ENCODE peak calls at places on chromosomes 13 and 19, in nine cellular contexts. Z is heart right ventricle; T is colonic mucosa; P is tibial artery; J is lung; O is esophagus squamous epithelium; X is CD4-positive, CD25-positive, alpha-beta regulatory T cell; N is vagina; M is RWPE1. E is an unnamed sample.

GRCh38 chr19:940591-941291 is 14.9 kb downstream of the ARID3A start:
- DNase-seq in Z (peak), T (peak), P (peak), J (peak), O (no peak), X (peak), N (no peak), M (no peak), E (no peak)

GRCh38 chr19:18049390-18049789 is 37.3 kb downstream of the IL12RB1 start:
- DNase-seq in Z (peak), T (peak), P (peak), J (peak), O (no peak), X (no peak), N (no peak), M (no peak), E (peak)

GRCh38 chr13:35552172-35552844 is 75.8 kb upstream of the MAB21L1 start:
- DNase-seq in Z (no peak), T (no peak), P (no peak), J (no peak), O (no peak), X (no peak), N (no peak), M (peak), E (no peak)

GRCh38 chr19:35722897-35723296 is 5.1 kb downstream of the KMT2B start:
- DNase-seq in Z (no peak), T (no peak), P (no peak), J (no peak), O (no peak), X (no peak), N (no peak), M (no peak), E (no peak)

GRCh38 chr19:29211562-29212416 is 1.2 kb downstream of the UQCRFS1 start:
- DNase-seq in Z (no peak), T (no peak), P (no peak), J (peak), O (no peak), X (no peak), N (no peak), M (peak), E (peak)

GRCh38 chr13:61777902-61778301 is 362.3 kb upstream of the PCDH20 start:
- DNase-seq in Z (no peak), T (no peak), P (no peak), J (no peak), O (no peak), X (no peak), N (no peak), M (no peak), E (no peak)

GRCh38 chr19:35907377-35907745 is 734 bp downstream of the TYROBP start:
- DNase-seq in Z (no peak), T (no peak), P (no peak), J (no peak), O (no peak), X (no peak), N (no peak), M (no peak), E (no peak)

GRCh38 chr19:49361438-49362047 is 673 bp downstream of the TEAD2 start:
- DNase-seq in Z (peak), T (peak), P (peak), J (peak), O (no peak), X (no peak), N (no peak), M (peak), E (peak)

GRCh38 chr13:112245959-112246358 is 130.2 kb upstream of the SPACA7 start:
- DNase-seq in Z (no peak), T (no peak), P (no peak), J (peak), O (no peak), X (no peak), N (peak), M (no peak), E (no peak)

GRCh38 chr13:102141625-102142472 is 260.0 kb downstream of the FGF14 start:
- DNase-seq in Z (no peak), T (no peak), P (no peak), J (no peak), O (no peak), X (no peak), N (no peak), M (peak), E (no peak)

GRCh38 chr13:108213946-108214345 is 1.4 kb downstream of the LIG4 start:
- DNase-seq in Z (no peak), T (no peak), P (no peak), J (no peak), O (no peak), X (no peak), N (no peak), M (peak), E (no peak)

GRCh38 chr13:106498571-106498970 is 36.9 kb downstream of the EFNB2 start:
- DNase-seq in Z (no peak), T (no peak), P (no peak), J (no peak), O (no peak), X (no peak), N (no peak), M (no peak), E (no peak)

GRCh38 chr13:106499113-106499512 is 36.3 kb downstream of the EFNB2 start:
- DNase-seq in Z (no peak), T (no peak), P (no peak), J (no peak), O (no peak), X (no peak), N (no peak), M (no peak), E (no peak)

GRCh38 chr13:106497079-106497478 is 38.4 kb downstream of the EFNB2 start:
- DNase-seq in Z (no peak), T (no peak), P (no peak), J (no peak), O (no peak), X (no peak), N (no peak), M (no peak), E (no peak)

GRCh38 chr13:106499905-106500304 is 35.6 kb downstream of the EFNB2 start:
- DNase-seq in Z (no peak), T (no peak), P (no peak), J (no peak), O (no peak), X (no peak), N (no peak), M (no peak), E (peak)

DNA sequence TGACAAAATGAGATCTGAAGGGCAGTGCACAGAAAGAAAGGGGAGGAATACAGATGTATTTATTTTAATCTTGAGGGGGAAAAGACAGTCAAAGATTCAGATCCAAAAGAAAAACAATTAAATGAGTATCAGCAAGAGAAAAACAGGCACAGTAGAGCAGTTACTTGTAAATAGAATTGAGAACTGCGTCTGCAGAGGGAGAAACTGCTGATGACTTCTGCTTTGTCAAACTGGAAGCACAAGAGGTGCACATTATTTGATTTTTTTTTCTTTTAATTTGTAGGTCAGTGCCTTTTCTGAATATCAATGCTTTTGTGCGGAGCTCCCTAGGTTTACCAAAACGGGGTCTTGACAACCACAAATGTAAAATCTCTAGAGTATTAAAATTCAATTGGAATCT is 37.3 kb downstream of the EFNB2 start:
- DNase-seq in Z (no peak), T (no peak), P (no peak), J (no peak), O (no peak), X (no peak), N (no peak), M (no peak), E (no peak)
- H3K27ac ChIP-seq in Z (no peak), T (no peak), P (no peak), J (no peak), O (no peak), X (no peak), N (no peak), M (no peak), E (no peak)

GRCh38 chr19:4817467-4818277 is 13.8 kb downstream of the TICAM1 start:
- DNase-seq in Z (no peak), T (no peak), P (no peak), J (no peak), O (no peak), X (no peak), N (no peak), M (no peak), E (no peak)

GRCh38 chr19:4811328-4812131 is 20.0 kb downstream of the TICAM1 start:
- DNase-seq in Z (peak), T (peak), P (peak), J (peak), O (no peak), X (peak), N (no peak), M (peak), E (peak)

GRCh38 chr19:4816388-4817165 is 14.9 kb downstream of the TICAM1 start:
- DNase-seq in Z (no peak), T (no peak), P (no peak), J (no peak), O (no peak), X (no peak), N (no peak), M (no peak), E (no peak)

GRCh38 chr19:4814625-4815425 is 16.7 kb downstream of the TICAM1 start:
- DNase-seq in Z (no peak), T (no peak), P (no peak), J (no peak), O (no peak), X (no peak), N (no peak), M (no peak), E (no peak)

DNA sequence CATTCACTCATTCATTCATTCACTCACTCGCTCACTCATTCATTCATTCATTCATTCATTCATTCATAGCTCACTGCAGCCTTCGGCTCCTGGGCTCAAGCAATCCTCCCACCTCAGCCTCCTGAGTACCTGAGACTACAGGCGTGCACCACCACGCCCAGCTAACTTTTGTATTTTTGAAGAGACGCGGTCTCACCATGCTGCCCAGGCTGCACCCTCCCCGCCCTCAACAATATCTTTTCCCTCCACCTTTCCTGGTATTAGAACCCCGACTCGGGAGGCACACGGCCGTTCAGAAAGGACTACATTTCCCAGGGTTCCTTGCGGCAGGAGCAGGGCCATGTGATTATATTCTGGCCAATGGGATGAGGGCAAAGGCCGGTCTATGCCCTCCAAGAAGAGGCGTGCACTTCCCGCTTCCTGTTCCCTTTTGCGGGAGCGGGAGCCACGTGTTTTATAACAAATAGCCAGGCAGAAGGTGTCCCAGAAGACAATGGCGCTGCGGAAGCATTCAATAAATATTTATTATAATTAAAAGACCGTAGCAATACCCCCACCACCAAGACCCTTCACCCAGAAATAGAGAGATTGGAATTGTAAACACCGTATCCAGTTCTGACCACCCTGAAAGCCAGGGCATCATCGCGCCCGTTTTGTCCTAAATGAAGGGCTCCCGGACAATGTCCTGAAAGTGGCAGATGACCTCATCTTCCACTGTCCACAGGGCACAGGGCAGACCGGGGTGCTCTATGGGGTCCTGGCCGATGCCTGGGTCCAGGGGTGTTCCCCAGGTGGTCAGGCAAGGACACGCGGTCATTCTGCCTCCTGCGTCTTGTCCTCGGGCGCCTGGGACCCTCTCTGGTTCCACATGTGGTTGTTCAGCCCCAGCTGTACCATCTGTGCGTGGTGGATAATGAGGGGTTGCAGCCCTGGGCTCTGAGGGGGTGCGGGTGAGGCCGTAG is 15.8 kb downstream of the TICAM1 start:
- DNase-seq in Z (peak), T (peak), P (peak), J (peak), O (peak), X (peak), N (no peak), M (peak), E (peak)
- H3K27ac ChIP-seq in Z (peak), T (no peak), P (peak), J (peak), O (no peak), X (peak), N (no peak), M (peak), E (no peak)

GRCh38 chr13:110410000-110410399 is 102.9 kb downstream of the COL4A2 start:
- DNase-seq in Z (no peak), T (no peak), P (no peak), J (no peak), O (no peak), X (no peak), N (no peak), M (no peak), E (no peak)

GRCh38 chr13:110407531-110407930 is 100.4 kb downstream of the COL4A2 start:
- DNase-seq in Z (no peak), T (peak), P (no peak), J (no peak), O (no peak), X (no peak), N (no peak), M (no peak), E (no peak)

GRCh38 chr13:110409581-110409992 is 102.5 kb downstream of the COL4A2 start:
- DNase-seq in Z (no peak), T (peak), P (peak), J (no peak), O (no peak), X (no peak), N (no peak), M (no peak), E (peak)

GRCh38 chr13:110407021-110407420 is 99.9 kb downstream of the COL4A2 start:
- DNase-seq in Z (no peak), T (no peak), P (no peak), J (no peak), O (no peak), X (no peak), N (no peak), M (no peak), E (no peak)

DNA sequence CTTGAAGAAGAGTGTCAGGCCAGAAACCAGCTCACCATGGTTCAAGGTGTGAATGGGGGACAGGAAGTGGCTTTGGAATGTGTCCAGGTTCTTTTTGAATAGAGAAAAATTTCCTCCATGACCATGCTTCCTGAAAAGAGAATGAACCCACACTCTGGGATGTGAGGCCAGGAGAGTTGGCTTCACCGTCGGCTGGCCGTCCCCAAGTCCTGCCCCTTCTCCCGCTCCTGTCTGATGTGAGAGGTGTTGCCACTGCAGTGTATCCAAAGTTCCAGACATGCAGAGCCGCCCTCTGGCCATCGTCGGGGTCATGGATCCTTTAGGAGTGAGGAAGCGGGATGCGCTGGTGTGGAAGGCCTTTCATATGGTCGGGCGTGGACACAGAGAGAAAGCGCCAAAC is 101.2 kb downstream of the COL4A2 start:
- DNase-seq in Z (no peak), T (no peak), P (no peak), J (no peak), O (no peak), X (no peak), N (peak), M (no peak), E (no peak)
- H3K27ac ChIP-seq in Z (peak), T (no peak), P (peak), J (peak), O (peak), X (no peak), N (peak), M (peak), E (peak)

GRCh38 chr19:44803442-44804428 is 5.2 kb upstream of the BCAM start:
- DNase-seq in Z (no peak), T (no peak), P (no peak), J (no peak), O (no peak), X (no peak), N (no peak), M (peak), E (no peak)

GRCh38 chr19:44799627-44800257 is 9.2 kb upstream of the BCAM start:
- DNase-seq in Z (no peak), T (no peak), P (no peak), J (no peak), O (no peak), X (no peak), N (no peak), M (no peak), E (no peak)

GRCh38 chr19:44795398-44795987 is 13.4 kb upstream of the BCAM start:
- DNase-seq in Z (no peak), T (no peak), P (no peak), J (no peak), O (no peak), X (no peak), N (no peak), M (no peak), E (no peak)

GRCh38 chr19:44796701-44797115 is 12.2 kb upstream of the BCAM start:
- DNase-seq in Z (peak), T (no peak), P (no peak), J (no peak), O (no peak), X (no peak), N (no peak), M (no peak), E (no peak)

GRCh38 chr19:44800461-44800860 is 8.4 kb upstream of the BCAM start:
- DNase-seq in Z (peak), T (peak), P (peak), J (peak), O (no peak), X (peak), N (no peak), M (peak), E (peak)
- H3K27ac ChIP-seq in Z (no peak), T (no peak), P (no peak), J (no peak), O (no peak), X (no peak), N (no peak), M (peak), E (no peak)

GRCh38 chr13:41137951-41138350 is 5.3 kb upstream of the KBTBD6 start:
- DNase-seq in Z (no peak), T (no peak), P (no peak), J (no peak), O (no peak), X (no peak), N (no peak), M (peak), E (peak)
- H3K27ac ChIP-seq in Z (no peak), T (no peak), P (no peak), J (no peak), O (no peak), X (no peak), N (no peak), M (peak), E (no peak)

E was measured in brain microvascular endothelial cell.